ENCODE peak calls at places on chromosomes 11 and 22, in six cellular contexts. S, H, A, E, J and B are unnamed samples.

GRCh38 chr11:45513806-45514340 is 151.5 kb downstream of the CHST1 start:
- DNase-seq in A (no peak), E (no peak), S (no peak), J (no peak), H (no peak), B (no peak)

GRCh38 chr11:79439430-79439892 is 1.4 kb downstream of the TENM4 start:
- DNase-seq in A (no peak), H (no peak), J (peak), E (no peak), S (peak), B (peak)

GRCh38 chr11:104246590-104246989 is 82.6 kb upstream of the PDGFD start:
- DNase-seq in S (no peak), A (no peak), J (no peak), E (no peak), H (no peak), B (no peak)

GRCh38 chr22:17862646-17863181 is 88.4 kb upstream of the BID start:
- DNase-seq in A (no peak), S (no peak), E (no peak), J (no peak), H (no peak), B (no peak)

GRCh38 chr22:45891021-45891421 is 85.9 kb downstream of the WNT7B start:
- DNase-seq in S (no peak), J (no peak), H (no peak), E (no peak), A (no peak), B (no peak)

GRCh38 chr11:61627831-61628753 is 47.2 kb upstream of the SYT7 start:
- DNase-seq in J (peak), A (peak), H (peak), S (peak), E (peak), B (peak)

GRCh38 chr11:122634507-122634906 is 21.0 kb upstream of the UBASH3B start:
- DNase-seq in S (no peak), H (peak), A (peak), E (no peak), J (peak), B (no peak)

GRCh38 chr11:77630311-77630710 is 7.3 kb downstream of the CLNS1A start:
- DNase-seq in J (no peak), S (no peak), A (no peak), H (no peak), E (no peak), B (no peak)

GRCh38 chr22:48940266-48940987 is 887.2 kb downstream of the BRD1 start:
- DNase-seq in E (no peak), J (no peak), H (no peak), S (no peak), A (no peak), B (no peak)

GRCh38 chr11:35357893-35358292 is 61.5 kb downstream of the SLC1A2 start:
- DNase-seq in E (no peak), A (no peak), S (no peak), H (no peak), J (peak), B (no peak)

GRCh38 chr11:22491826-22492225 is 133.8 kb downstream of the FANCF start:
- DNase-seq in S (no peak), H (no peak), A (no peak), E (no peak), J (peak), B (no peak)

GRCh38 chr11:83408946-83409345 is 122.8 kb upstream of the CCDC90B start:
- DNase-seq in H (no peak), J (no peak), A (no peak), S (no peak), E (no peak), B (no peak)

GRCh38 chr11:36258730-36259360 is 30.4 kb downstream of the COMMD9 start:
- DNase-seq in A (peak), H (peak), E (peak), J (peak), S (peak), B (peak)

GRCh38 chr11:130890039-130890745 is 26.1 kb downstream of the SNX19 start:
- DNase-seq in S (no peak), E (no peak), H (no peak), J (peak), A (no peak), B (no peak)

GRCh38 chr22:47899894-47900293 is 1137.4 kb downstream of the TBC1D22A start:
- DNase-seq in E (no peak), J (no peak), A (no peak), H (no peak), S (no peak), B (no peak)

GRCh38 chr11:124586247-124586860 is 16.6 kb downstream of the OR8A1 start:
- DNase-seq in E (peak), A (peak), H (peak), S (peak), J (peak), B (peak)

GRCh38 chr22:49360746-49361145 is 466.9 kb downstream of the BRD1 start:
- DNase-seq in E (no peak), S (no peak), J (no peak), H (no peak), A (peak), B (no peak)

GRCh38 chr22:49236541-49237075 is 591.1 kb downstream of the BRD1 start:
- DNase-seq in H (no peak), E (no peak), A (no peak), S (no peak), J (no peak), B (no peak)

GRCh38 chr11:587978-588380 is 11.7 kb downstream of the PHRF1 start:
- DNase-seq in J (peak), S (peak), A (no peak), H (no peak), E (no peak), B (no peak)

GRCh38 chr11:33553486-33553885 is 147.1 kb downstream of the C11orf91 start:
- DNase-seq in A (no peak), H (no peak), E (no peak), J (no peak), S (no peak), B (no peak)

GRCh38 chr11:82858556-82859091 is 41.6 kb downstream of the PRCP start:
- DNase-seq in S (no peak), A (no peak), J (peak), E (no peak), H (no peak), B (no peak)

GRCh38 chr11:121478895-121479281 is 26.1 kb upstream of the SORL1-AS1 start:
- DNase-seq in H (no peak), J (no peak), S (no peak), A (no peak), E (no peak), B (no peak)

GRCh38 chr11:50170115-50170514 is 137.4 kb downstream of the OR4C45 start:
- DNase-seq in S (no peak), E (no peak), H (no peak), A (no peak), J (no peak), B (no peak)

GRCh38 chr22:42645938-42646568 is 3.1 kb downstream of the CYB5R3 start:
- DNase-seq in E (no peak), H (no peak), A (no peak), J (no peak), S (no peak), B (no peak)

GRCh38 chr11:32056445-32056844 is 34.4 kb upstream of the RCN1 start:
- DNase-seq in A (no peak), J (no peak), H (no peak), E (no peak), S (no peak), B (no peak)

GRCh38 chr22:22348127-22348814 is 103.7 kb downstream of the VPREB1 start:
- DNase-seq in S (no peak), J (peak), E (peak), H (peak), A (peak), B (no peak)

GRCh38 chr22:23263651-23264555 is 83.6 kb downstream of the BCR start:
- DNase-seq in H (no peak), S (peak), A (peak), E (no peak), J (no peak), B (no peak)

GRCh38 chr11:46917109-46918086 is 952 bp downstream of the LRP4 start:
- DNase-seq in J (peak), E (no peak), A (no peak), S (no peak), H (no peak), B (no peak)

GRCh38 chr11:20048246-20048645 is 112.0 kb downstream of the DBX1 start:
- DNase-seq in H (no peak), E (no peak), S (no peak), J (no peak), A (no peak), B (no peak)

GRCh38 chr11:85182437-85183109 is 444.6 kb downstream of the DLG2 start:
- DNase-seq in S (no peak), J (no peak), E (peak), A (peak), H (no peak), B (peak)

GRCh38 chr11:32110795-32111194 is 19.9 kb downstream of the RCN1 start:
- DNase-seq in E (no peak), A (no peak), H (no peak), J (no peak), S (no peak), B (no peak)

GRCh38 chr11:70544774-70545625 is 146.7 kb downstream of the CTTN start:
- DNase-seq in H (no peak), J (no peak), A (no peak), E (no peak), S (peak), B (no peak)

GRCh38 chr22:30301995-30302809 is 12.9 kb upstream of the CASTOR1 start:
- DNase-seq in E (no peak), H (no peak), A (peak), J (peak), S (no peak), B (no peak)

GRCh38 chr11:11780843-11781242 is 60.9 kb upstream of the USP47 start:
- DNase-seq in J (no peak), S (no peak), H (no peak), A (no peak), E (no peak), B (no peak)

GRCh38 chr11:71433648-71434450 is 14.3 kb downstream of the DHCR7 start:
- DNase-seq in S (peak), A (no peak), E (no peak), H (no peak), J (peak), B (no peak)

GRCh38 chr22:23789121-23789520 is 2.4 kb downstream of the SMARCB1 start:
- DNase-seq in A (no peak), S (no peak), H (no peak), E (no peak), J (no peak), B (no peak)

GRCh38 chr11:1304376-1304775 is 5.1 kb downstream of the TOLLIP start:
- DNase-seq in A (no peak), J (no peak), S (no peak), H (no peak), E (no peak), B (no peak)

GRCh38 chr11:39304586-39304985 is 2154.9 kb downstream of the LRRC4C start:
- DNase-seq in A (no peak), E (no peak), H (no peak), S (no peak), J (no peak), B (no peak)

GRCh38 chr11:20156280-20156875 is 3.9 kb downstream of the DBX1 start:
- DNase-seq in E (no peak), H (no peak), A (no peak), J (no peak), S (no peak), B (peak)

GRCh38 chr11:113587318-113587739 is 112.1 kb upstream of the DRD2 start:
- DNase-seq in E (no peak), S (no peak), J (no peak), H (no peak), A (no peak), B (no peak)
- TF ChIP-seq CTCF in E (no peak), S (no peak), J (no peak), H (no peak), A (no peak), B (no peak)

GRCh38 chr11:18243783-18244362 is 4.6 kb downstream of the SAA2 start:
- DNase-seq in J (peak), E (peak), A (peak), S (peak), H (peak), B (peak)
- TF ChIP-seq CTCF in J (peak), E (peak), A (peak), S (peak), H (peak), B (peak)

GRCh38 chr11:75566763-75567279 is 4.8 kb downstream of the SERPINH1 start:
- DNase-seq in A (no peak), E (no peak), S (no peak), J (no peak), H (no peak), B (no peak)
- TF ChIP-seq CTCF in A (no peak), E (no peak), S (no peak), J (no peak), H (no peak), B (no peak)

GRCh38 chr11:63912678-63913077 is 4.3 kb downstream of the RCOR2 start:
- DNase-seq in H (no peak), J (no peak), A (no peak), S (no peak), E (no peak), B (no peak)
- TF ChIP-seq CTCF in H (no peak), J (no peak), A (peak), S (no peak), E (no peak), B (no peak)

DNA sequence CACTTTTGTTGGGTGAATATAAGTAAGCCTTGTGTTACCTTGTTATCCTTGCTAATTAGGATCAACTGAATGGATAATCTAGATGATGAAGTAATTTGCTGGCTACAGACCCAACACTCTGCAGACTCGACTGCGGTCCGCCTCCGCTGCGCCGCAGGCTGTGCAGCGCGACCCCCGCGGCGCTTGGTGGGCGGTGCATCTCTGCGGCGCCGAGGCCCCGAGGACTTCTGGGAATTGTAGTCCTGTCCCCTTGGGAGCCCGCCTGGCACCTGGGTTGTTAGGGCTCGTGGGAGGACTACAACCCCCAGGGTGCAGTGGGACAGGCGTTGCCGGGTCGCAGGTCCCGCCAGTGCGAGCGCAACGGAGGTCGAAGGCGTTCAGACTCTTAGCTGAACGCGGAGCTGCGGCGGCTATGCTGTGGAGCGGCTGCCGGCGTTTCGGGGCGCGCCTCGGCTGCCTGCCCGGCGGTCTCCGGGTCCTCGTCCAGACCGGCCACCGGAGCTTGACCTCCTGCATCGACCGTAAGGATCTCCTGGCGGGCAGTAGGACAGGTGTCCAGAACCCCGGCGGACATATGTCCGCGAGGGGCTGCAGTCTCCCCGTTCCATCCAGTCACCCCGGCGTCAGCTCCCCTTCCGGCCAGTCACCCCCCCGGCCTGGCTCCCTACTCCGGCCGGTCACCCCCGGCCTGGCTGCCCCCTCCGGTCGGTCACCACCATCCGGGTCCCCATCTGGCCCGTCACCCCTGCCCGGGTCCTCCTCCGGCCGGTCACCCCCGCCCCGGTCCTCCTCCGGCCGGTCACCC is at the start of the genes ACAD8 and THYN1:
- DNase-seq in E (peak), S (peak), A (peak), J (peak), H (peak), B (peak)
- TF ChIP-seq CTCF in E (no peak), S (peak), A (peak), J (no peak), H (peak), B (no peak)

GRCh38 chr11:64650923-64651523 is 60.0 kb downstream of the SLC22A12 start:
- DNase-seq in A (peak), J (peak), S (no peak), E (peak), H (peak), B (peak)
- TF ChIP-seq CTCF in A (peak), J (peak), S (peak), E (peak), H (peak), B (peak)